ENCODE peak calls at places on chromosomes 12 and 14, in five cellular contexts. O is CD8-positive, alpha-beta T cell; I is adrenal gland; K is pancreas; A is sigmoid colon. W is an unnamed sample.

GRCh38 chr12:100668939-100669536 is 95.6 kb downstream of the GAS2L3 start:
- DNase-seq in K (peak), I (peak), O (no peak), A (no peak), W (peak)

GRCh38 chr14:51942971-51943370 is 46.4 kb upstream of the RTRAF start:
- DNase-seq in I (no peak), O (no peak), A (no peak), K (no peak), W (no peak)

GRCh38 chr12:69108024-69108423 is 131.3 kb upstream of the CPSF6 start:
- DNase-seq in A (no peak), K (no peak), O (no peak), I (no peak), W (peak)

GRCh38 chr14:98909251-98909944 is 362.6 kb downstream of the BCL11B start:
- DNase-seq in I (no peak), O (no peak), K (no peak), A (no peak), W (peak)

GRCh38 chr12:95848575-95849388 is 10.0 kb upstream of the SNRPF start:
- DNase-seq in A (no peak), I (no peak), O (no peak), K (no peak), W (peak)

GRCh38 chr14:58796636-58797429 is 159.1 kb downstream of the DACT1 start:
- DNase-seq in K (no peak), I (no peak), A (no peak), O (no peak), W (no peak)

GRCh38 chr14:90811641-90812040 is 4.6 kb downstream of the TTC7B start:
- DNase-seq in K (no peak), O (no peak), A (no peak), I (no peak), W (no peak)

GRCh38 chr12:7501031-7501585 is 2.5 kb downstream of the CD163 start:
- DNase-seq in O (no peak), K (no peak), I (no peak), A (no peak), W (no peak)

GRCh38 chr14:41718477-41719166 is 111.9 kb downstream of the LRFN5 start:
- DNase-seq in K (no peak), O (no peak), A (no peak), I (no peak), W (no peak)

GRCh38 chr14:51638071-51638944 is 13.4 kb upstream of the FRMD6 start:
- DNase-seq in K (no peak), A (no peak), I (no peak), O (no peak), W (peak)

GRCh38 chr12:13223176-13223806 is 26.8 kb downstream of the EMP1 start:
- DNase-seq in I (no peak), A (no peak), K (no peak), O (no peak), W (peak)

GRCh38 chr12:47244730-47245285 is 165.0 kb upstream of the AMIGO2 start:
- DNase-seq in O (no peak), I (no peak), K (no peak), A (no peak), W (no peak)

GRCh38 chr14:102554835-102555819 is 37.3 kb upstream of the RCOR1 start:
- DNase-seq in I (peak), O (peak), K (peak), A (no peak), W (no peak)

GRCh38 chr14:69288956-69289705 is 29.2 kb downstream of the GALNT16 start:
- DNase-seq in A (no peak), K (no peak), I (peak), O (no peak), W (no peak)
- H3K4me3 ChIP-seq in A (no peak), K (no peak), I (no peak), O (no peak), W (no peak)

GRCh38 chr12:106290666-106291065 is 11.9 kb upstream of the TCP11L2 start:
- DNase-seq in I (no peak), O (no peak), K (no peak), A (no peak), W (no peak)

GRCh38 chr12:106288134-106288509 is 14.4 kb upstream of the TCP11L2 start:
- DNase-seq in A (no peak), I (no peak), O (no peak), K (no peak), W (no peak)

GRCh38 chr12:106289196-106289681 is 13.3 kb upstream of the TCP11L2 start:
- DNase-seq in K (no peak), A (no peak), O (no peak), I (no peak), W (no peak)

GRCh38 chr12:106287364-106287763 is 15.2 kb upstream of the TCP11L2 start:
- DNase-seq in K (no peak), O (no peak), I (no peak), A (no peak), W (no peak)

DNA sequence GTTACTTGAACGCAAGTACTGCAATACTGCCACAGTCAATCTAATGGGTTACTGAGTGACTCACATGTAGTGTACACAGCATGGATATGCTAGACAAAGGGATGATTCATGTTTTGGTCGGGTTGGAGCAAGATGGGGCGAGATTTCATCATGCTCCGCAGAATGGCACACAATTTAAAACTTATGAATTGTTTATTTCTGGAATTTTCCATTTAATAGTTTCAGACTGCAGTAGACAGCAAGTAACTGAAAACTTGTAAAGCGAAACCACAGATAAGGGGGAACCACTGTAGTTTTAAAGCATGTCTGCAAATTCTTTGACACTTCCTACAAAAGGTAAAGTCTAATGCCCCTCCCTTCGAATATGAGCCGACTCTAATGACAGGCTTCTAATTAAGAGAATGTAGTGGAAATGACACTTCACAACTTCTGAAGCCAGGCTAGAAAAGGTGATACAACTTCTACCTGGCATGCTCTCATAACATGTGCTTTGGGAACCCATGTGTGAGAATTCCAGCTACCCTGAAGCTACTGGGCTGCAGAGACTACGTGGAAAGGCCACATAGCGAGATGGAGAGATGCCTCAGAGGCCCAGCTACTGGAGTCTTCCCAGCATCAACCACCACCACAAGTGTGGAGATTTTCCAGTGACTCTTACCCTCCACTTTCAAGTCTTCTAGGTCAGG is 13.9 kb upstream of the TCP11L2 start:
- DNase-seq in A (no peak), O (no peak), K (no peak), I (peak), W (peak)
- H3K4me3 ChIP-seq in A (no peak), O (no peak), K (no peak), I (no peak), W (no peak)

DNA sequence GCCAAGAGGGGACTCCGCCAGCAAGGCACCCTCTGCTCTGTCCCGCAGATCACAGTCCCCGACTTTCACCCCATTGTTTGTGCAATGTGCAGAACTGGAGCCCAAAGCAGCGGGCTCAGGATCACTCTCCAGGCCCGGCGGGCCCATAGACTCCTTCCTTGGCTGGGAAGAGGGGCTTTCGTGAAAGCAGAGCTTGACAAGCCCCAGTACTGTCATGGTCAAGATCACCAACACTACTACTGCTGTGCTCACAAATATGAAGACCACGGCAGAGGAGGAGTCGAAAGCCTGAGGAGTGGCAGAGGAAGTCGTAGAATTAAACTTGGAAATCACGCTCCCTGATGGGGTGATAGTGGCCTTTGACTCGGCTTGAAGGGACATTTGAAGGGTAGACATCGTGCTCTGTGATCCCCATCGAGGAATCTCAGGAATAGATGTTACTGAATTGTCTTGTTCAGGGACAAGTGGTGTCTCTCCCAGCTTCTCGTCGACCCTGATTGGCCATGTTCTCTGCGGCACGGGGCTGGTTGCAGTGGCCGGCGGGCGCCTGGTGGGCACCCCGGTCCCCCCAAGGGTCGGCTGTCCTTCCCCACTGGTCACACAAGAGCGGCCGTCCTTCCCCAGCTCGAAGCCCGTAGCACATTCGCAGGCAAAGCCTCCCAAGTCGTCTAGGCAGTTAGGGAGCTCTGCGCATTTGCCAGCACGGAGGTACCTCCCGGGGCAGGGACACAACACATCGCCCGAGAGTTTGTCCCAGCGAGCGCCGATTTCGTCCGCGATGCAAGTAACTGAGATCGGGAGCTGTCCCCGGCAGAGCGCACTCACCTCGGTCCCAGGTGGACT is 1.1 kb downstream of the CLEC14A start:
- DNase-seq in O (no peak), K (no peak), I (no peak), A (no peak), W (no peak)
- H3K4me3 ChIP-seq in O (peak), K (no peak), I (no peak), A (peak), W (no peak)

GRCh38 chr14:22597265-22597664 is 835 bp upstream of the ABHD4 start:
- DNase-seq in I (no peak), A (no peak), K (no peak), O (no peak), W (no peak)
- H3K4me3 ChIP-seq in I (no peak), A (no peak), K (no peak), O (no peak), W (no peak)

GRCh38 chr14:77469539-77469938 is 11.6 kb downstream of the AHSA1 start:
- DNase-seq in K (no peak), I (no peak), O (no peak), A (no peak), W (no peak)
- H3K4me3 ChIP-seq in K (no peak), I (no peak), O (no peak), A (no peak), W (no peak)

DNA sequence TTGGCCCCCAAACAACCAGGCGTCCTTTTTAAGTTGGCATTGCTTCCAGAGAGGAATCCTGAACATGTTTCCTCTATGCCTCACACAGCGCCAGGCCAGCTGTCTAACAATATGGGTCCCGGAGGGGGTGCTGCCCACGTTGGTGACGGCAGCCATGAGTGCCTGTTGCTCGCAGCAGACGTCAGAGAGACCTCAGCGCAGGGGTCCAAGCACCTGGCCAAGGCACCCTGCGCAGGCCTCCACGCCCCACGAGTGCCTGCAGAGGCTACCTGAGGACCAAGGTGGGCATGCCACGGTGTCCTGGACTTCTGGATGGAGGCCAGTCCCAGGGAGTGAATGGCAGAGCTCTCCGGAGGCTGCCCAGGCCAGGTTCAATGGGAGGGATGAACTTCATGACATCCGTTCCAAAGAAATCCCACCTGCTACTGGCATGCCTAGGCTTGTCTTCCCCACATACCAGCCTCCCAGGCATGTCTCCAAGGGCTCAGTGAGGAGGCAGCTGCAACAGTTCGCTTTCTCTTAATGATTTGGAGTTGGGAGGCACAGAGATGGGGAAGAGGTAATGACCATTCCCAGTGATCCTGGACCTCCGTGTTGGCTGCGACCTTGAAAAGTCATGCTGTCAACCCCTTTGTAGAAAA is 11.6 kb upstream of the FOXN3 start:
- DNase-seq in A (peak), I (no peak), K (peak), O (no peak), W (peak)
- H3K4me3 ChIP-seq in A (no peak), I (no peak), K (no peak), O (no peak), W (no peak)

DNA sequence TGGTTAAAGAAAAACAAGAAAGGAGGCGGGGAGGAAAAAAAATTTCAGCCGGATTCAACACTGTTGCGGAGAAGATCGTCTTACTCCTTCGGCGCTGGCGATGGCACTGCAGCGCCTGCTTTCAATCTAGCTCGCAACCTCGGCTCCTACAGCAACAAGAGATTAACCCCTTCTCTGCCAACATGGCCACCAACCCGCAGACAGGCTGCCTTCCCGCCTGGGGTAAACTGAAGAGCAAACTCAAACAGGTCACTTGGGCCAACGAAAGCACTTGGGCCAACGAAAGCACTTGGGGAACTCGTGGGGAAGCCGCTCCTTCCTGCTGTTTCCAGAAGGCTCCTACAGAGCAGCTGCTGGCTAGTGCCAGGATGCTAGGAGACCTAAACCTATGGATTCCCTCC is 73.7 kb downstream of the CIT start:
- DNase-seq in K (no peak), A (no peak), O (no peak), I (peak), W (no peak)
- H3K4me3 ChIP-seq in K (no peak), A (peak), O (no peak), I (no peak), W (no peak)

GRCh38 chr12:62469704-62470103 is 3.1 kb downstream of the MON2 start:
- DNase-seq in A (no peak), O (no peak), K (no peak), I (no peak), W (no peak)
- H3K4me3 ChIP-seq in A (no peak), O (no peak), K (no peak), I (no peak), W (no peak)

GRCh38 chr12:19546027-19546426 is 106.7 kb downstream of the AEBP2 start:
- DNase-seq in A (peak), K (no peak), I (no peak), O (no peak), W (no peak)
- H3K4me3 ChIP-seq in A (no peak), K (no peak), I (no peak), O (no peak), W (no peak)